ENCODE peak calls at places on chromosomes 3 and 15, in nine cellular contexts. U, A, D, I, L, V, P, Q and K are unnamed samples.
A peak's percentile ranks its signal among the peaks of the same experiment; 100 is the strongest.

GRCh38 chr3:98557324-98558010 is 25.7 kb downstream of the GPR15 start:
- DNase-seq in U (no peak), A (no peak), D (no peak), I (no peak), L (no peak), V (no peak), P (no peak), Q (no peak), K (no peak)

GRCh38 chr15:74863239-74864056 is 9.7 kb downstream of the SCAMP2 start:
- DNase-seq in U (no peak), A (no peak), D (no peak), I (no peak), L (no peak), V (no peak), P (no peak), Q (no peak), K (peak; percentile 41)

GRCh38 chr3:194964809-194965208 is 279.1 kb downstream of the FAM43A start:
- DNase-seq in U (no peak), A (no peak), D (no peak), I (peak; percentile 5), L (no peak), V (no peak), P (no peak), Q (no peak), K (no peak)

GRCh38 chr3:155435821-155436220 is 142.3 kb upstream of the STRIT1 start:
- DNase-seq in U (no peak), A (no peak), D (no peak), I (no peak), L (no peak), V (no peak), P (no peak), Q (no peak), K (no peak)

GRCh38 chr15:66722757-66723540 is 20.9 kb downstream of the SMAD6 start:
- DNase-seq in U (no peak), A (no peak), D (no peak), I (peak; percentile 51), L (no peak), V (no peak), P (no peak), Q (no peak), K (no peak)

GRCh38 chr3:30465454-30465853 is 140.9 kb upstream of the TGFBR2 start:
- DNase-seq in U (no peak), A (no peak), D (no peak), I (no peak), L (no peak), V (no peak), P (no peak), Q (no peak), K (no peak)

GRCh38 chr3:52441772-52442332 is 3.1 kb downstream of the SEMA3G start:
- DNase-seq in U (no peak), A (no peak), D (no peak), I (peak; percentile 48), L (peak; percentile 30), V (no peak), P (no peak), Q (no peak), K (no peak)

GRCh38 chr3:65855370-65856100 is 183.2 kb downstream of the MAGI1 start:
- DNase-seq in U (no peak), A (no peak), D (no peak), I (no peak), L (no peak), V (no peak), P (no peak), Q (peak; percentile 34), K (peak; percentile 27)

GRCh38 chr3:32041316-32041715 is 59.8 kb downstream of the ZNF860 start:
- DNase-seq in U (no peak), A (no peak), D (no peak), I (no peak), L (peak; percentile 47), V (no peak), P (no peak), Q (no peak), K (no peak)

GRCh38 chr15:91254766-91255165 is 154.7 kb downstream of the SV2B start:
- DNase-seq in U (peak; percentile 13), A (no peak), D (no peak), I (no peak), L (no peak), V (no peak), P (no peak), Q (no peak), K (no peak)

GRCh38 chr3:15610083-15610482 is 8.5 kb downstream of the BTD start:
- DNase-seq in U (peak; percentile 70), A (no peak), D (no peak), I (peak; percentile 73), L (no peak), V (no peak), P (no peak), Q (peak; percentile 86), K (peak; percentile 63)

GRCh38 chr3:25532763-25533162 is 104.7 kb downstream of the RARB start:
- DNase-seq in U (peak; percentile 48), A (no peak), D (no peak), I (no peak), L (no peak), V (no peak), P (no peak), Q (peak; percentile 20), K (no peak)

GRCh38 chr3:131735544-131735943 is 232.8 kb upstream of the MRPL3 start:
- DNase-seq in U (no peak), A (no peak), D (no peak), I (no peak), L (no peak), V (no peak), P (no peak), Q (no peak), K (no peak)

GRCh38 chr15:44058126-44058525 is 136.9 kb downstream of the FRMD5 start:
- DNase-seq in U (no peak), A (no peak), D (no peak), I (no peak), L (no peak), V (no peak), P (no peak), Q (no peak), K (no peak)

GRCh38 chr3:58356054-58356453 is 23.4 kb downstream of the PXK start:
- DNase-seq in U (no peak), A (no peak), D (no peak), I (no peak), L (no peak), V (no peak), P (no peak), Q (no peak), K (peak; percentile 65)

GRCh38 chr3:57592306-57592705 is 4.8 kb downstream of the ARF4 start:
- DNase-seq in U (no peak), A (no peak), D (no peak), I (no peak), L (no peak), V (no peak), P (no peak), Q (no peak), K (no peak)

DNA sequence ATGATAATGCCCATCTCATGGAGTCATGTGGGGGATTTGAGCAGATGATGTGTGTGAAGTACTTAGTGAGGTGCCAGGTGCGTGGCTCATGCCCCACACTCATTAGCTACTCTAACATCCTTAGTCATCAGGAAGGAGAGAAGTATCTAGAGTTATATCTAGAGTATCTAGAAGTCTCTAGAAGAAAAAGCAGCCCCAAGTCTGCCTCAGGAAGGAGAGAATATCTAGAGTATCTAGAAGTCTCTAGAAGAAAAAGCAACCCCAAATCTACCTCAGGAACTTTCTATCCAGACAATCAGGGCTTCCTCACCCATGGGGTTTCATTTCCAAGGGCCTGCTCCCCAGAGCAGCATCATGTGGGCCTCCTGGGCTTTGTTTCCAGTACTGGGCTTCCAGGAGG is 24.7 kb upstream of the DOCK3 start:
- DNase-seq in U (no peak), A (no peak), D (no peak), I (no peak), L (no peak), V (no peak), P (no peak), Q (no peak), K (no peak)
- H3K27ac ChIP-seq in U (no peak overlapping the region), A (no peak overlapping the region), D (peak overlapping the region; percentile 65), I (no peak overlapping the region), L (no peak overlapping the region), V (peak overlapping the region; percentile 91), P (no peak overlapping the region), Q (no peak overlapping the region), K (no peak overlapping the region)

GRCh38 chr3:150905766-150906165 is 527 bp upstream of the MINDY4B start:
- DNase-seq in U (no peak), A (no peak), D (no peak), I (no peak), L (no peak), V (no peak), P (no peak), Q (no peak), K (no peak)
- TF ChIP-seq CTCF in U (no peak), A (no peak), D (no peak), I (no peak), L (no peak), V (no peak), P (no peak), Q (no peak), K (no peak)

GRCh38 chr3:153614563-153614962 is 452.5 kb downstream of the RAP2B start:
- DNase-seq in U (peak; percentile 37), A (no peak), D (no peak), I (no peak), L (no peak), V (no peak), P (no peak), Q (peak; percentile 85), K (peak; percentile 94)

GRCh38 chr3:153615863-153616262 is 453.8 kb downstream of the RAP2B start:
- DNase-seq in U (no peak), A (no peak), D (no peak), I (no peak), L (no peak), V (peak; percentile 18), P (no peak), Q (no peak), K (no peak)

GRCh38 chr3:153614131-153614530 is 452.1 kb downstream of the RAP2B start:
- DNase-seq in U (no peak), A (no peak), D (no peak), I (no peak), L (no peak), V (no peak), P (no peak), Q (no peak), K (no peak)
- H3K27ac ChIP-seq in U (no peak overlapping the region), A (no peak overlapping the region), D (no peak overlapping the region), I (no peak overlapping the region), L (no peak overlapping the region), V (no peak overlapping the region), P (no peak overlapping the region), Q (no peak overlapping the region), K (peak overlapping the region; percentile 51)

DNA sequence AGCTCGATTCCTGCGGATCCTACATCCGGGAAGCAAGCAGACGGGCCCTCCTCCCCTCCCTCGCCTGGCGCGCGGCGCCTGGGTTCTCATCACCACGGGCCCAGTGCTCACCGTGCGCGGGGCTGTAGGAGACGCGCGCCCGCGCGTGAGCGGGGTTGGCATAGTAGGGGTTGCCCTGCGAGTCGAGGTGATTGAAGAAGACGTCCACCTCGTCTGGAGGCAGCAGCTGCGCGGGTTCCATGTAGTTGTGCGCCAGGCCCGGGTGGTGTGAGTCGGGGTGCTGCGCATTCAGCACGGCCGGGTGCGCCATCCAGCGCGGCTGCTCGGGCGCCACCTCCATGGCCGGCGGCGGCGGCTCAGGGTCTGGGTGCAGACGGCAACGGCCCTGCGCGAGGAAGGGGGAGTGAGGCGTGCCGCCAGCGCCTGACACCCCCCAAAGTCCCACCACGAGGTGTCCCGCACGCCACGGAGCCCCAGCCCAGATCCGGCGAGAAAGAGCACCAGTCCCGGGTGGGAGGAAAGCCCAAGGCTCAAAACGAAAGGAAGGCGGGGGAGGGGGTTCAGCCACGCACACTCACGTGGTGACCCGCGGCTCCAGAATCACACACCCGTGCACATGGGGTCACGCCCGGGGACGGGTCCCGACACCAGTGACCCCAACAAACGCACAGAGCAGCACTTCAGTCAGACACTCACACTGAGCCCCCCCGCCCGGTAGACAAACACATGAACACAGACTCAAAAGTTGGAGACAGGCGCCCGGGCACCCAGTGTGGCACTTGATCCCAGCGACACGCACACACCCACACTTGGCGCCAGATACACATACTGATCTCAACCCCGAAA is 6.1 kb downstream of the GATA2 start:
- DNase-seq in U (peak; percentile 22), A (no peak), D (no peak), I (peak; percentile 64), L (no peak), V (peak; percentile 63), P (peak; percentile 62), Q (no peak), K (no peak)
- TF ChIP-seq CTCF in U (no peak), A (no peak), D (no peak), I (no peak), L (no peak), V (peak; percentile 2), P (no peak), Q (no peak), K (peak; percentile 5)